ENCODE peak calls at places on chromosomes 4 and X, in ten cellular contexts. O is ovary; N is kidney; P is CD8-positive, alpha-beta T cell; A is activated T-helper 1 cell treated with Interleukin-2 at 50 U/mL for 16 hours; W is NCI-H446 treated with DMSO at 0.1 percent for 48 hours; X is effector memory CD8-positive, alpha-beta T cell; H is fibroblast of mammary gland; Q is MG63; R is LoVo. I is an unnamed sample.

GRCh38 chrX:123846598-123847038 is 13.2 kb upstream of the XIAP start:
- DNase-seq in O (no peak), N (no peak), P (no peak), A (no peak), W (no peak), X (no peak), H (peak), Q (peak), R (no peak), I (no peak)

GRCh38 chr4:92451792-92452191 is 148.0 kb downstream of the GRID2 start:
- DNase-seq in O (no peak), N (no peak), P (no peak), A (no peak), W (peak), X (no peak), H (no peak), Q (no peak), R (no peak), I (no peak)

GRCh38 chrX:3638280-3638873 is 75.1 kb downstream of the PRKX start:
- DNase-seq in O (peak), N (no peak), P (no peak), A (no peak), W (no peak), X (peak), H (peak), Q (peak), R (peak), I (no peak)

GRCh38 chr4:153138736-153139135 is 65.5 kb upstream of the TRIM2 start:
- DNase-seq in O (no peak), N (no peak), P (no peak), A (no peak), W (no peak), X (no peak), H (no peak), Q (no peak), R (no peak), I (no peak)

GRCh38 chrX:96729868-96730643 is 45.4 kb downstream of the DIAPH2 start:
- DNase-seq in O (no peak), N (no peak), P (no peak), A (no peak), W (no peak), X (no peak), H (no peak), Q (no peak), R (no peak), I (no peak)

GRCh38 chr4:150534818-150535217 is 47.1 kb upstream of the MAB21L2 start:
- DNase-seq in O (no peak), N (no peak), P (no peak), A (no peak), W (no peak), X (no peak), H (no peak), Q (no peak), R (no peak), I (no peak)

GRCh38 chr4:40475609-40476008 is 140.5 kb downstream of the CHRNA9 start:
- DNase-seq in O (no peak), N (no peak), P (no peak), A (no peak), W (no peak), X (no peak), H (no peak), Q (no peak), R (peak), I (no peak)

GRCh38 chr4:76035799-76036389 is at the start of gene CXCL11:
- DNase-seq in O (no peak), N (no peak), P (no peak), A (no peak), W (no peak), X (no peak), H (no peak), Q (no peak), R (no peak), I (no peak)

GRCh38 chr4:4541040-4541631 is 712 bp downstream of the STX18 start:
- DNase-seq in O (no peak), N (no peak), P (no peak), A (no peak), W (no peak), X (peak), H (peak), Q (no peak), R (peak), I (no peak)

GRCh38 chr4:117327491-117327890 is 242.1 kb upstream of the TRAM1L1 start:
- DNase-seq in O (no peak), N (no peak), P (no peak), A (no peak), W (no peak), X (no peak), H (no peak), Q (no peak), R (no peak), I (no peak)